ENCODE peak calls at places on chromosomes 16 and 17, in ten cellular contexts. One of them, this sample, is unnamed. For H3K4me1, the result is how much of the 10 kb centered on the place peaks cover.

GRCh38 chr16:30137897-30138296 is 14.9 kb upstream of the MAPK3 start:
- DNase-seq in esophagus muscularis mucosa: no peak
- DNase-seq in body of pancreas: no peak
- DNase-seq in breast epithelium: no peak
- DNase-seq in right lobe of liver: no peak
- DNase-seq in A549: no peak
- DNase-seq in ovary: no peak
- DNase-seq in tibial nerve: no peak
- DNase-seq in IMR-90: no peak
- DNase-seq in esophagus squamous epithelium: no peak
- DNase-seq in this sample: no peak

GRCh38 chr17:35467824-35468223 is 19.3 kb upstream of the SLFN13 start:
- DNase-seq in esophagus muscularis mucosa: no peak
- DNase-seq in body of pancreas: no peak
- DNase-seq in breast epithelium: no peak
- DNase-seq in right lobe of liver: no peak
- DNase-seq in A549: no peak
- DNase-seq in ovary: no peak
- DNase-seq in tibial nerve: no peak
- DNase-seq in IMR-90: no peak
- DNase-seq in esophagus squamous epithelium: no peak
- DNase-seq in this sample: no peak

GRCh38 chr17:1607971-1608320 is 20.7 kb downstream of the SLC43A2 start:
- DNase-seq in esophagus muscularis mucosa: no peak
- DNase-seq in body of pancreas: no peak
- DNase-seq in breast epithelium: no peak
- DNase-seq in right lobe of liver: no peak
- DNase-seq in A549: no peak
- DNase-seq in ovary: no peak
- DNase-seq in tibial nerve: no peak
- DNase-seq in IMR-90: no peak
- DNase-seq in esophagus squamous epithelium: no peak
- DNase-seq in this sample: no peak

GRCh38 chr17:82200743-82201497 is 11.7 kb downstream of the CCDC57 start:
- DNase-seq in esophagus muscularis mucosa: no peak
- DNase-seq in body of pancreas: no peak
- DNase-seq in breast epithelium: no peak
- DNase-seq in right lobe of liver: no peak
- DNase-seq in A549: no peak
- DNase-seq in ovary: no peak
- DNase-seq in tibial nerve: no peak
- DNase-seq in IMR-90: no peak
- DNase-seq in esophagus squamous epithelium: no peak
- DNase-seq in this sample: no peak

GRCh38 chr16:57190136-57190535 is 4.0 kb downstream of the RSPRY1 start:
- DNase-seq in esophagus muscularis mucosa: no peak
- DNase-seq in body of pancreas: no peak
- DNase-seq in breast epithelium: no peak
- DNase-seq in right lobe of liver: no peak
- DNase-seq in A549: no peak
- DNase-seq in ovary: no peak
- DNase-seq in tibial nerve: no peak
- DNase-seq in IMR-90: no peak
- DNase-seq in esophagus squamous epithelium: no peak
- DNase-seq in this sample: no peak

GRCh38 chr16:50532576-50532975 is 15.6 kb upstream of the NKD1 start:
- DNase-seq in esophagus muscularis mucosa: peak
- DNase-seq in body of pancreas: no peak
- DNase-seq in breast epithelium: peak
- DNase-seq in right lobe of liver: no peak
- DNase-seq in A549: no peak
- DNase-seq in ovary: no peak
- DNase-seq in tibial nerve: no peak
- DNase-seq in IMR-90: no peak
- DNase-seq in esophagus squamous epithelium: no peak
- DNase-seq in this sample: peak

GRCh38 chr17:36512641-36513040 is 22.0 kb downstream of the MYO19 start:
- DNase-seq in esophagus muscularis mucosa: no peak
- DNase-seq in body of pancreas: no peak
- DNase-seq in breast epithelium: no peak
- DNase-seq in right lobe of liver: no peak
- DNase-seq in A549: no peak
- DNase-seq in ovary: no peak
- DNase-seq in tibial nerve: no peak
- DNase-seq in IMR-90: no peak
- DNase-seq in esophagus squamous epithelium: no peak
- DNase-seq in this sample: no peak

GRCh38 chr16:11977206-11978041 is 890 bp downstream of the SNX29 start:
- DNase-seq in esophagus muscularis mucosa: no peak
- DNase-seq in body of pancreas: no peak
- DNase-seq in breast epithelium: no peak
- DNase-seq in right lobe of liver: no peak
- DNase-seq in A549: peak
- DNase-seq in ovary: peak
- DNase-seq in tibial nerve: peak
- DNase-seq in IMR-90: peak
- DNase-seq in esophagus squamous epithelium: no peak
- DNase-seq in this sample: no peak

GRCh38 chr17:44607836-44608690 is 48.2 kb upstream of the MEIOC start:
- DNase-seq in esophagus muscularis mucosa: no peak
- DNase-seq in body of pancreas: no peak
- DNase-seq in breast epithelium: no peak
- DNase-seq in right lobe of liver: no peak
- DNase-seq in A549: no peak
- DNase-seq in ovary: no peak
- DNase-seq in tibial nerve: peak
- DNase-seq in IMR-90: peak
- DNase-seq in esophagus squamous epithelium: no peak
- DNase-seq in this sample: no peak

GRCh38 chr17:5870231-5870953 is 199.8 kb upstream of the WSCD1 start:
- DNase-seq in esophagus muscularis mucosa: peak
- DNase-seq in body of pancreas: no peak
- DNase-seq in breast epithelium: no peak
- DNase-seq in right lobe of liver: no peak
- DNase-seq in A549: no peak
- DNase-seq in ovary: no peak
- DNase-seq in tibial nerve: no peak
- DNase-seq in IMR-90: no peak
- DNase-seq in esophagus squamous epithelium: no peak
- DNase-seq in this sample: peak

GRCh38 chr17:17439971-17440843 is 36.6 kb upstream of the MED9 start:
- DNase-seq in esophagus muscularis mucosa: no peak
- DNase-seq in body of pancreas: peak
- DNase-seq in breast epithelium: no peak
- DNase-seq in right lobe of liver: peak
- DNase-seq in A549: peak
- DNase-seq in ovary: peak
- DNase-seq in tibial nerve: peak
- DNase-seq in IMR-90: peak
- DNase-seq in esophagus squamous epithelium: no peak
- DNase-seq in this sample: no peak

GRCh38 chr17:75658237-75658636 is 8.7 kb downstream of the RECQL5 start:
- DNase-seq in esophagus muscularis mucosa: no peak
- DNase-seq in body of pancreas: no peak
- DNase-seq in breast epithelium: no peak
- DNase-seq in right lobe of liver: peak
- DNase-seq in A549: no peak
- DNase-seq in ovary: no peak
- DNase-seq in tibial nerve: no peak
- DNase-seq in IMR-90: no peak
- DNase-seq in esophagus squamous epithelium: no peak
- DNase-seq in this sample: no peak

GRCh38 chr16:50992366-50993032 is 158.6 kb downstream of the SALL1 start:
- DNase-seq in esophagus muscularis mucosa: no peak
- DNase-seq in body of pancreas: no peak
- DNase-seq in breast epithelium: no peak
- DNase-seq in right lobe of liver: no peak
- DNase-seq in A549: no peak
- DNase-seq in ovary: no peak
- DNase-seq in tibial nerve: no peak
- DNase-seq in IMR-90: no peak
- DNase-seq in esophagus squamous epithelium: no peak
- DNase-seq in this sample: no peak

GRCh38 chr17:6706996-6707395 is 6.2 kb downstream of the SLC13A5 start:
- DNase-seq in esophagus muscularis mucosa: no peak
- DNase-seq in body of pancreas: no peak
- DNase-seq in breast epithelium: no peak
- DNase-seq in right lobe of liver: no peak
- DNase-seq in A549: no peak
- DNase-seq in ovary: no peak
- DNase-seq in tibial nerve: no peak
- DNase-seq in IMR-90: no peak
- DNase-seq in esophagus squamous epithelium: no peak
- DNase-seq in this sample: no peak

GRCh38 chr17:12918132-12918531 is 99.7 kb downstream of the ELAC2 start:
- DNase-seq in esophagus muscularis mucosa: no peak
- DNase-seq in body of pancreas: no peak
- DNase-seq in breast epithelium: no peak
- DNase-seq in right lobe of liver: no peak
- DNase-seq in A549: no peak
- DNase-seq in ovary: no peak
- DNase-seq in tibial nerve: no peak
- DNase-seq in IMR-90: no peak
- DNase-seq in esophagus squamous epithelium: no peak
- DNase-seq in this sample: no peak

GRCh38 chr16:85878875-85879274 is 20.1 kb upstream of the IRF8 start:
- DNase-seq in esophagus muscularis mucosa: no peak
- DNase-seq in body of pancreas: no peak
- DNase-seq in breast epithelium: no peak
- DNase-seq in right lobe of liver: no peak
- DNase-seq in A549: peak
- DNase-seq in ovary: no peak
- DNase-seq in tibial nerve: no peak
- DNase-seq in IMR-90: peak
- DNase-seq in esophagus squamous epithelium: no peak
- DNase-seq in this sample: no peak
- TF ChIP-seq CTCF in esophagus muscularis mucosa: no peak
- TF ChIP-seq CTCF in body of pancreas: no peak
- TF ChIP-seq CTCF in breast epithelium: no peak
- TF ChIP-seq CTCF in right lobe of liver: no peak
- TF ChIP-seq CTCF in A549: no peak
- TF ChIP-seq CTCF in ovary: no peak
- TF ChIP-seq CTCF in tibial nerve: no peak
- TF ChIP-seq CTCF in IMR-90: peak
- TF ChIP-seq CTCF in esophagus squamous epithelium: no peak
- TF ChIP-seq CTCF in this sample: no peak

DNA sequence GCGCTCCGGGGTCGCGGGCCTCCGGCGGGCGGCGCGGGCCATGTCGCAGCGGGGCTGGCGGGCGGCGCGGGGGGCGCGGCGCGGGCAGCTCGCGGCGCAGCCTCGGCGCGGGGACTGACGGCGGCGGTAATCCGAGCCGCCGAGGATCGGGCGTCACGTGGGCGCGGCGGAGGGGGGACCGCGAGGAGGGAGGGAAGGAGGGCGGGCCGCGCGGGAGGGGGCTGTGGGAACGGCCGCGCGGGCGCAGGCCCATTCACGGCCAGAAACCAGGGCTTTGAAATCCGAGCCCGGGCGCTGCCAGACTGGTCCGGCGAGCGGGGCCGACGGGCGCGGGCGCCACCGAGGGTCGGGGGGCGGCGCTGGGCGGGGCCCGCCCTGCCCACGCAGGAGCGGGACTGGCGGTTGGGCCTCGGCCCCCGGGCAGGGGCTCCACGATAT is at the start of gene MTSS2:
- DNase-seq in esophagus muscularis mucosa: no peak
- DNase-seq in body of pancreas: peak
- DNase-seq in breast epithelium: peak
- DNase-seq in right lobe of liver: peak
- DNase-seq in A549: peak
- DNase-seq in ovary: peak
- DNase-seq in tibial nerve: peak
- DNase-seq in IMR-90: peak
- DNase-seq in esophagus squamous epithelium: no peak
- DNase-seq in this sample: no peak
- TF ChIP-seq POLR2A in esophagus muscularis mucosa: no peak
- TF ChIP-seq POLR2A in body of pancreas: peak
- TF ChIP-seq POLR2A in breast epithelium: no peak
- TF ChIP-seq POLR2A in right lobe of liver: peak
- TF ChIP-seq POLR2A in A549: peak
- TF ChIP-seq POLR2A in ovary: peak
- TF ChIP-seq POLR2A in tibial nerve: peak
- TF ChIP-seq POLR2A in IMR-90: no peak
- TF ChIP-seq POLR2A in esophagus squamous epithelium: no peak
- TF ChIP-seq POLR2A in this sample: peak

DNA sequence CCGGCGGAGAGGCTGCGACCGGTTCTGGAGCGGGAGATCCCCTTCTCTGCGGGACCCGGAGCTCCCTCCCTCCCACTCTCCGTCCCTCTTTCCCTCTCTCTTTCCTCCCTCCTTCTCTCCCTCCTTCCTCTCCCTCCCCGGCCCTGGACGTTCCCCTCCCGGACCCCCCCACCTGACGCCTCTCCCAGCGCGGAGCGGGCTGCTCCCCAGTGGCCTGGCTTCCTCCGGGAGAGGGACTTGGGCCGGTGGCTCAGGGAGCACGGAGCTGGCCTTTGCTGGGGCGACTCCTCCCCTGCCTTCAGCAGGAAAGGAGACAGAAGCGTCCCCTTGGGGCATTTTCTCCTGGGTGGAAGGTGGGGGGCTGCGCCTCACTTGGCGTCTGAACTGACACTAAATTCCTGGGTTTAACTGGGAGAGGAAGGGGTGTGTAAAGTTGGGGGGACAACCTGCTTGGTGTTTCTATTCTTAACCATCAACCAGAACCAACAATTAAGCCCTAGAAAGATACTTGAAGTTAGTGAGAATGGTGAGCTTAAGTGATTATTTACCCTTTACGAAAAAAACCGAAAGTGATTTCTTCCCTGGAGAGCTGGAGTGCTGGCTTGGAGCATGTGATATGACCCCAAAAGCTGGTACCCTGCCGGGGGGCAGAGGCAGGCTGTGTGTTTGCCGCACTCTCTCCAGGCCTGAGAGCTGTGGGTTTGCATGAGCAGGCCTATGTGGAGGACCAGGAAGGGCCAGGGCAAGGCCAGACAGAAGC is 775 bp downstream of the SPIRE2 start:
- DNase-seq in esophagus muscularis mucosa: no peak
- DNase-seq in body of pancreas: peak
- DNase-seq in breast epithelium: no peak
- DNase-seq in right lobe of liver: no peak
- DNase-seq in A549: no peak
- DNase-seq in ovary: no peak
- DNase-seq in tibial nerve: no peak
- DNase-seq in IMR-90: no peak
- DNase-seq in esophagus squamous epithelium: no peak
- DNase-seq in this sample: no peak
- H3K4me1 ChIP-seq in esophagus muscularis mucosa: under half
- H3K4me1 ChIP-seq in body of pancreas: under half
- H3K4me1 ChIP-seq in breast epithelium: under half
- H3K4me1 ChIP-seq in right lobe of liver: under half
- H3K4me1 ChIP-seq in A549: under half
- H3K4me1 ChIP-seq in ovary: under half
- H3K4me1 ChIP-seq in tibial nerve: under half
- H3K4me1 ChIP-seq in IMR-90: under half
- H3K4me1 ChIP-seq in esophagus squamous epithelium: under half
- H3K4me1 ChIP-seq in this sample: under half

DNA sequence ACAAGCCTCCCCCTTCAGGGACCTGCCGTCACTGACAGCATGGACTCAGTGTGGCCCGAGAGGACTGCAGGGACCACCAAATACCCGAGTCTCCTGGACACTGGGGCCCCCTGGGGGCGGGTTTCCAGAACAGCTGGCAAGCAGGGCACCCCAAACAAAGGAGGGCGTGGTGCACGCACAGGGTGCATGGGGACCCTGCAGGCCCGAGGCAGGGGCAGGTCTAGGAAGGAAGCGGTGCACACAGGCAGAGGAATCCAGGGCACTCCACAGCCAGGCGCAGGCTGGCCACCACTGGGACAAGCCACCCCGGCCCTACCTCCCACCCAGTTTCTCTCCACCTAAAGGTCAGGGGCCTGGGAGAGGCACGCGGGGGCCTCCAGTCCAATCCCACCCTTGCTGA is 28.7 kb upstream of the ENPP7 start:
- DNase-seq in esophagus muscularis mucosa: no peak
- DNase-seq in body of pancreas: no peak
- DNase-seq in breast epithelium: no peak
- DNase-seq in right lobe of liver: no peak
- DNase-seq in A549: no peak
- DNase-seq in ovary: no peak
- DNase-seq in tibial nerve: no peak
- DNase-seq in IMR-90: no peak
- DNase-seq in esophagus squamous epithelium: no peak
- DNase-seq in this sample: no peak
- TF ChIP-seq CTCF in esophagus muscularis mucosa: no peak
- TF ChIP-seq CTCF in body of pancreas: no peak
- TF ChIP-seq CTCF in breast epithelium: no peak
- TF ChIP-seq CTCF in right lobe of liver: no peak
- TF ChIP-seq CTCF in A549: peak
- TF ChIP-seq CTCF in ovary: no peak
- TF ChIP-seq CTCF in tibial nerve: no peak
- TF ChIP-seq CTCF in IMR-90: no peak
- TF ChIP-seq CTCF in esophagus squamous epithelium: no peak
- TF ChIP-seq CTCF in this sample: no peak

This sample was measured in vagina.